ENCODE peak calls at places on chromosomes 16 and 17, in ten cellular contexts. One of them, this sample, is unnamed.

GRCh38 chr17:49333806-49334205 is 28.2 kb downstream of the ZNF652 start:
- DNase-seq in HFF-Myc: no peak
- DNase-seq in CD8-positive, alpha-beta memory T cell: no peak
- DNase-seq in hepatocyte: no peak
- DNase-seq in astrocyte of the spinal cord: peak
- DNase-seq in body of pancreas: no peak
- DNase-seq in Peyer's patch: no peak
- DNase-seq in mucosa of descending colon: no peak
- DNase-seq in fibroblast of lung: no peak
- DNase-seq in heart left ventricle: no peak
- DNase-seq in this sample: no peak

GRCh38 chr17:80101160-80101945 is at the start of gene GAA:
- DNase-seq in HFF-Myc: peak
- DNase-seq in CD8-positive, alpha-beta memory T cell: peak
- DNase-seq in hepatocyte: peak
- DNase-seq in astrocyte of the spinal cord: peak
- DNase-seq in body of pancreas: peak
- DNase-seq in Peyer's patch: peak
- DNase-seq in mucosa of descending colon: peak
- DNase-seq in fibroblast of lung: peak
- DNase-seq in heart left ventricle: peak
- DNase-seq in this sample: no peak

GRCh38 chr17:64974750-64975317 is 55.6 kb upstream of the LRRC37A3 start:
- DNase-seq in HFF-Myc: no peak
- DNase-seq in CD8-positive, alpha-beta memory T cell: no peak
- DNase-seq in hepatocyte: no peak
- DNase-seq in astrocyte of the spinal cord: no peak
- DNase-seq in body of pancreas: no peak
- DNase-seq in Peyer's patch: no peak
- DNase-seq in mucosa of descending colon: no peak
- DNase-seq in fibroblast of lung: no peak
- DNase-seq in heart left ventricle: no peak
- DNase-seq in this sample: no peak

GRCh38 chr17:29136998-29137730 is 43.0 kb downstream of the MYO18A start:
- DNase-seq in HFF-Myc: no peak
- DNase-seq in CD8-positive, alpha-beta memory T cell: no peak
- DNase-seq in hepatocyte: no peak
- DNase-seq in astrocyte of the spinal cord: no peak
- DNase-seq in body of pancreas: no peak
- DNase-seq in Peyer's patch: no peak
- DNase-seq in mucosa of descending colon: no peak
- DNase-seq in fibroblast of lung: peak
- DNase-seq in heart left ventricle: peak
- DNase-seq in this sample: no peak

GRCh38 chr17:21458036-21458435 is 81.9 kb downstream of the KCNJ12 start:
- DNase-seq in HFF-Myc: no peak
- DNase-seq in CD8-positive, alpha-beta memory T cell: no peak
- DNase-seq in hepatocyte: no peak
- DNase-seq in astrocyte of the spinal cord: no peak
- DNase-seq in body of pancreas: no peak
- DNase-seq in Peyer's patch: no peak
- DNase-seq in mucosa of descending colon: no peak
- DNase-seq in fibroblast of lung: no peak
- DNase-seq in heart left ventricle: no peak
- DNase-seq in this sample: no peak

GRCh38 chr17:71522383-71522782 is 598.4 kb upstream of the SOX9 start:
- DNase-seq in HFF-Myc: no peak
- DNase-seq in CD8-positive, alpha-beta memory T cell: no peak
- DNase-seq in hepatocyte: no peak
- DNase-seq in astrocyte of the spinal cord: peak
- DNase-seq in body of pancreas: no peak
- DNase-seq in Peyer's patch: no peak
- DNase-seq in mucosa of descending colon: no peak
- DNase-seq in fibroblast of lung: peak
- DNase-seq in heart left ventricle: no peak
- DNase-seq in this sample: no peak

GRCh38 chr17:80384078-80384960 is 30.6 kb upstream of the ENDOV start:
- DNase-seq in HFF-Myc: no peak
- DNase-seq in CD8-positive, alpha-beta memory T cell: no peak
- DNase-seq in hepatocyte: no peak
- DNase-seq in astrocyte of the spinal cord: no peak
- DNase-seq in body of pancreas: no peak
- DNase-seq in Peyer's patch: peak
- DNase-seq in mucosa of descending colon: no peak
- DNase-seq in fibroblast of lung: no peak
- DNase-seq in heart left ventricle: no peak
- DNase-seq in this sample: no peak

GRCh38 chr17:56624947-56625346 is 31.4 kb downstream of the NOG start:
- DNase-seq in HFF-Myc: no peak
- DNase-seq in CD8-positive, alpha-beta memory T cell: no peak
- DNase-seq in hepatocyte: no peak
- DNase-seq in astrocyte of the spinal cord: no peak
- DNase-seq in body of pancreas: no peak
- DNase-seq in Peyer's patch: no peak
- DNase-seq in mucosa of descending colon: no peak
- DNase-seq in fibroblast of lung: no peak
- DNase-seq in heart left ventricle: no peak
- DNase-seq in this sample: no peak

GRCh38 chr16:12639044-12639443 is 164.6 kb downstream of the CPPED1 start:
- DNase-seq in HFF-Myc: peak
- DNase-seq in CD8-positive, alpha-beta memory T cell: no peak
- DNase-seq in hepatocyte: no peak
- DNase-seq in astrocyte of the spinal cord: peak
- DNase-seq in body of pancreas: no peak
- DNase-seq in Peyer's patch: no peak
- DNase-seq in mucosa of descending colon: no peak
- DNase-seq in fibroblast of lung: peak
- DNase-seq in heart left ventricle: no peak
- DNase-seq in this sample: no peak

GRCh38 chr17:81479175-81479574 is 33.4 kb downstream of the ACTG1 start:
- DNase-seq in HFF-Myc: no peak
- DNase-seq in CD8-positive, alpha-beta memory T cell: no peak
- DNase-seq in hepatocyte: no peak
- DNase-seq in astrocyte of the spinal cord: no peak
- DNase-seq in body of pancreas: no peak
- DNase-seq in Peyer's patch: no peak
- DNase-seq in mucosa of descending colon: no peak
- DNase-seq in fibroblast of lung: no peak
- DNase-seq in heart left ventricle: no peak
- DNase-seq in this sample: no peak

GRCh38 chr17:81478119-81478518 is 34.5 kb downstream of the ACTG1 start:
- DNase-seq in HFF-Myc: no peak
- DNase-seq in CD8-positive, alpha-beta memory T cell: no peak
- DNase-seq in hepatocyte: no peak
- DNase-seq in astrocyte of the spinal cord: no peak
- DNase-seq in body of pancreas: no peak
- DNase-seq in Peyer's patch: no peak
- DNase-seq in mucosa of descending colon: no peak
- DNase-seq in fibroblast of lung: no peak
- DNase-seq in heart left ventricle: no peak
- DNase-seq in this sample: no peak

GRCh38 chr17:81476097-81476496 is 36.5 kb downstream of the ACTG1 start:
- DNase-seq in HFF-Myc: no peak
- DNase-seq in CD8-positive, alpha-beta memory T cell: no peak
- DNase-seq in hepatocyte: no peak
- DNase-seq in astrocyte of the spinal cord: no peak
- DNase-seq in body of pancreas: no peak
- DNase-seq in Peyer's patch: no peak
- DNase-seq in mucosa of descending colon: no peak
- DNase-seq in fibroblast of lung: no peak
- DNase-seq in heart left ventricle: no peak
- DNase-seq in this sample: no peak

GRCh38 chr17:81476635-81477034 is 36.0 kb downstream of the ACTG1 start:
- DNase-seq in HFF-Myc: no peak
- DNase-seq in CD8-positive, alpha-beta memory T cell: no peak
- DNase-seq in hepatocyte: no peak
- DNase-seq in astrocyte of the spinal cord: no peak
- DNase-seq in body of pancreas: no peak
- DNase-seq in Peyer's patch: no peak
- DNase-seq in mucosa of descending colon: no peak
- DNase-seq in fibroblast of lung: no peak
- DNase-seq in heart left ventricle: no peak
- DNase-seq in this sample: no peak

GRCh38 chr17:81477173-81477572 is 35.4 kb downstream of the ACTG1 start:
- DNase-seq in HFF-Myc: no peak
- DNase-seq in CD8-positive, alpha-beta memory T cell: no peak
- DNase-seq in hepatocyte: no peak
- DNase-seq in astrocyte of the spinal cord: no peak
- DNase-seq in body of pancreas: no peak
- DNase-seq in Peyer's patch: no peak
- DNase-seq in mucosa of descending colon: no peak
- DNase-seq in fibroblast of lung: no peak
- DNase-seq in heart left ventricle: no peak
- DNase-seq in this sample: no peak
- H3K4me3 ChIP-seq in HFF-Myc: no peak
- H3K4me3 ChIP-seq in CD8-positive, alpha-beta memory T cell: no peak
- H3K4me3 ChIP-seq in hepatocyte: no peak
- H3K4me3 ChIP-seq in astrocyte of the spinal cord: no peak
- H3K4me3 ChIP-seq in body of pancreas: no peak
- H3K4me3 ChIP-seq in Peyer's patch: no peak
- H3K4me3 ChIP-seq in mucosa of descending colon: no peak
- H3K4me3 ChIP-seq in fibroblast of lung: no peak
- H3K4me3 ChIP-seq in heart left ventricle: no peak
- H3K4me3 ChIP-seq in this sample: no peak

DNA sequence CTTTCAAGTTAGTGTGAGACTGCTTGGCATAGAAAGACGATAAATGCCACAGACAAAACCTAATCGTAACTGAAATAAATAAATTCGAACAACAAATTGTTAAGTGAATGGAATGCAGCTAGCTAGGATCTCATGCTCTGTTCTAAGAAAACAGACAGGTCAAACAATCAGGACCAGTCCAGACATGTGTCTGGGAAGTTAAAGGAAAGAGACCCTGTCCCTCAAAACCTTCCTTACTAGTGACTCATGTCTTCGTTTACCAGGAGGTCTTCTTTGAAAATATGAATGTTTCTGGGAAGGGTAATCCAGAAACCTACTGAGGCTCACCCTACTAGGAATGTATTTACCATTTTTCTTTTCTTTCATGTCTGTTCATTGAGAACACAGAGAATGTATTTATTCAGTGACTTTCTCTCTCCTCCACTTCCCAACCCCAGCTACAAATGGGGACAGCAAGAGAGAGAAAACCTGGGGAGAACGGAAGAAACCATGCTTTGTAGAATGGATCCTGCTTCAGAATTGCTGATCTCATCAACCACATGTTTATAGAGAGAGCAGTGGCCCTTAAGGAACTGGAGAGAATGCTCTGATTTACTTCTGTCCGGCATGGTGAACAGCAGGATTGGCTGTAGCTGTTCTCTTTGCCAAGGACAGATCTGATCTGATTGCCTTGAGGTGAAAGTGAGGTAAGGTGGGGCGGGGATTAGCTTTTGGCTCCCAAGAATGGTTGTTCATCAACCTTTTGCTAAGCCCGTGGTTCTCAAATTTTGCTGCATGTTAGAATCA is 39.4 kb upstream of the DHX8 start:
- DNase-seq in HFF-Myc: no peak
- DNase-seq in CD8-positive, alpha-beta memory T cell: no peak
- DNase-seq in hepatocyte: no peak
- DNase-seq in astrocyte of the spinal cord: peak
- DNase-seq in body of pancreas: peak
- DNase-seq in Peyer's patch: no peak
- DNase-seq in mucosa of descending colon: no peak
- DNase-seq in fibroblast of lung: peak
- DNase-seq in heart left ventricle: no peak
- DNase-seq in this sample: no peak
- H3K4me3 ChIP-seq in HFF-Myc: no peak
- H3K4me3 ChIP-seq in CD8-positive, alpha-beta memory T cell: no peak
- H3K4me3 ChIP-seq in hepatocyte: no peak
- H3K4me3 ChIP-seq in astrocyte of the spinal cord: no peak
- H3K4me3 ChIP-seq in body of pancreas: no peak
- H3K4me3 ChIP-seq in Peyer's patch: no peak
- H3K4me3 ChIP-seq in mucosa of descending colon: no peak
- H3K4me3 ChIP-seq in fibroblast of lung: no peak
- H3K4me3 ChIP-seq in heart left ventricle: no peak
- H3K4me3 ChIP-seq in this sample: no peak

GRCh38 chr16:14354561-14355351 is 275.3 kb downstream of the PARN start:
- DNase-seq in HFF-Myc: no peak
- DNase-seq in CD8-positive, alpha-beta memory T cell: no peak
- DNase-seq in hepatocyte: no peak
- DNase-seq in astrocyte of the spinal cord: no peak
- DNase-seq in body of pancreas: no peak
- DNase-seq in Peyer's patch: peak
- DNase-seq in mucosa of descending colon: no peak
- DNase-seq in fibroblast of lung: no peak
- DNase-seq in heart left ventricle: no peak
- DNase-seq in this sample: no peak
- H3K4me3 ChIP-seq in HFF-Myc: peak
- H3K4me3 ChIP-seq in CD8-positive, alpha-beta memory T cell: peak
- H3K4me3 ChIP-seq in hepatocyte: no peak
- H3K4me3 ChIP-seq in astrocyte of the spinal cord: no peak
- H3K4me3 ChIP-seq in body of pancreas: no peak
- H3K4me3 ChIP-seq in Peyer's patch: no peak
- H3K4me3 ChIP-seq in mucosa of descending colon: no peak
- H3K4me3 ChIP-seq in fibroblast of lung: peak
- H3K4me3 ChIP-seq in heart left ventricle: peak
- H3K4me3 ChIP-seq in this sample: no peak

DNA sequence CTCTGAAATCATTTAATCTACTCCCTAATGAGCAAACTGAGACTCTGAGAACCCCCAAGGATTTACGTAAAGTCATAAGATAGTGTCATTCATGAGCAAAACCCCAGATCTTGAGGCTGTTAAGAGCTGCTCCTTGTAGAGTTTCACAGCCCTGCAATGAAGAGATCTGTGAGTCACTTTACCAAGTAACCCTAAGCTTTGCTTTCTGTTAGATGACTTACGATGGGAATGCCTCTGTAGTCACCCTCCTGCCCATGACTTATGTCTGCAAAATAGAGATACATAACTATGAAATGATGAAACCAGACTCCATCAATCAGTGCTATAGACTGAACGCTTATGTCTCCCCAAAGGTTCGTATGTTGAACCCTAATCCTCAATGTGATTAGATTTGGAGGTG is 117.7 kb downstream of the HS3ST3A1 start:
- DNase-seq in HFF-Myc: no peak
- DNase-seq in CD8-positive, alpha-beta memory T cell: no peak
- DNase-seq in hepatocyte: no peak
- DNase-seq in astrocyte of the spinal cord: peak
- DNase-seq in body of pancreas: no peak
- DNase-seq in Peyer's patch: no peak
- DNase-seq in mucosa of descending colon: no peak
- DNase-seq in fibroblast of lung: peak
- DNase-seq in heart left ventricle: no peak
- DNase-seq in this sample: no peak
- H3K4me3 ChIP-seq in HFF-Myc: no peak
- H3K4me3 ChIP-seq in CD8-positive, alpha-beta memory T cell: no peak
- H3K4me3 ChIP-seq in hepatocyte: no peak
- H3K4me3 ChIP-seq in astrocyte of the spinal cord: no peak
- H3K4me3 ChIP-seq in body of pancreas: no peak
- H3K4me3 ChIP-seq in Peyer's patch: no peak
- H3K4me3 ChIP-seq in mucosa of descending colon: no peak
- H3K4me3 ChIP-seq in fibroblast of lung: no peak
- H3K4me3 ChIP-seq in heart left ventricle: no peak
- H3K4me3 ChIP-seq in this sample: no peak

GRCh38 chr17:1110524-1110843 is 69.3 kb downstream of the ABR start:
- DNase-seq in HFF-Myc: no peak
- DNase-seq in CD8-positive, alpha-beta memory T cell: no peak
- DNase-seq in hepatocyte: no peak
- DNase-seq in astrocyte of the spinal cord: no peak
- DNase-seq in body of pancreas: no peak
- DNase-seq in Peyer's patch: no peak
- DNase-seq in mucosa of descending colon: no peak
- DNase-seq in fibroblast of lung: no peak
- DNase-seq in heart left ventricle: no peak
- DNase-seq in this sample: no peak
- H3K4me3 ChIP-seq in HFF-Myc: no peak
- H3K4me3 ChIP-seq in CD8-positive, alpha-beta memory T cell: no peak
- H3K4me3 ChIP-seq in hepatocyte: no peak
- H3K4me3 ChIP-seq in astrocyte of the spinal cord: no peak
- H3K4me3 ChIP-seq in body of pancreas: no peak
- H3K4me3 ChIP-seq in Peyer's patch: no peak
- H3K4me3 ChIP-seq in mucosa of descending colon: no peak
- H3K4me3 ChIP-seq in fibroblast of lung: no peak
- H3K4me3 ChIP-seq in heart left ventricle: peak
- H3K4me3 ChIP-seq in this sample: no peak